ENCODE peak calls at places on chromosomes 4 and X, in five cellular contexts. G is K562, H is GM12878, B is H1, X is HepG2. M is an unnamed sample.

GRCh38 chrX:150365953-150366911 is 3.1 kb downstream of the MAMLD1 start:
- DNase-seq in H (no peak), X (no peak), G (peak; percentile 10), B (no peak), M (no peak)

GRCh38 chr4:116599859-116600258 is 485.5 kb downstream of the TRAM1L1 start:
- DNase-seq in B (peak; percentile 19), G (peak; percentile 4), X (no peak), H (no peak), M (peak; percentile 0)

GRCh38 chr4:1238676-1239000 is 10.3 kb downstream of the CTBP1 start:
- DNase-seq in X (no peak), B (no peak), H (no peak), G (no peak), M (no peak)

GRCh38 chr4:164108971-164109370 is 614.5 kb downstream of the TMA16 start:
- DNase-seq in H (no peak), X (no peak), G (no peak), B (no peak), M (no peak)

GRCh38 chr4:174005422-174005821 is 278.0 kb downstream of the FBXO8 start:
- DNase-seq in X (no peak), G (peak; percentile 3), B (no peak), H (no peak), M (no peak)

GRCh38 chrX:130075768-130076167 is 34.5 kb downstream of the ELF4 start:
- DNase-seq in X (no peak), B (no peak), G (peak; percentile 37), H (no peak), M (no peak)

GRCh38 chrX:114976321-114976720 is 41.1 kb downstream of the IL13RA2 start:
- DNase-seq in H (no peak), G (no peak), B (no peak), X (no peak), M (no peak)

GRCh38 chr4:39976945-39977488 is 694 bp downstream of the PDS5A start:
- DNase-seq in B (no peak), G (peak; percentile 62), X (no peak), H (no peak), M (no peak)

GRCh38 chr4:114595207-114595606 is 3.4 kb upstream of the UGT8 start:
- DNase-seq in G (no peak), X (no peak), H (no peak), B (no peak), M (no peak)

GRCh38 chr4:89469930-89470375 is 162.4 kb upstream of the GPRIN3 start:
- DNase-seq in X (no peak), H (peak; percentile 25), G (no peak), B (no peak), M (no peak)

GRCh38 chrX:20433376-20433775 is 166.7 kb upstream of the RPS6KA3 start:
- DNase-seq in H (no peak), X (no peak), B (no peak), G (no peak), M (no peak)

GRCh38 chr4:131499139-131499873 is 1649.8 kb upstream of the PCDH10 start:
- DNase-seq in G (no peak), H (no peak), B (no peak), X (no peak), M (no peak)
- TF ChIP-seq CHD2 in G (no peak), H (no peak), B (no peak), X (no peak), M (no peak)

DNA sequence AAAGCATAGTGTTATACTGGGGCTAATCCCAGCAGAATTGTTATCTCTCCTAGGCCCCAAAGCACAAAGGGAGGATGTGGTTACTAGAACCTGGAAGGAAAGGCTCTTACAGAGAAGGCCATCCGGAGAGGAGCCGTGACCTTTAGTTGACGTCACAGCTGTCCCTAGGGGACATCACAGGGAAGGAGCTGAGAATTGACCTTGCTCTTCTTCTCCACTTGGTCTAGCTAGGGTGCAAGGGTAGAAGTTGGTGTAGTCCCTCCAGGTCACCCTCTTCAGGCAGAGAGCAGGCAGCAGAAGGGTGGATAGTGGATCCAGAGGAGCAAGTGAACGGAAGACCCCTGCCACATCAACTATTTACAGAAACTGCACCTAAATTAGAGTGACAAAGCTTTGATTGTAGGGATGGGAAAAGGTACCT is 22.8 kb upstream of the FGF2 start:
- DNase-seq in G (peak; percentile 90), H (no peak), B (no peak), X (no peak), M (no peak)
- TF ChIP-seq HDAC2 in G (peak; percentile 37), H (no peak), B (no peak), X (no peak), M (no peak)

DNA sequence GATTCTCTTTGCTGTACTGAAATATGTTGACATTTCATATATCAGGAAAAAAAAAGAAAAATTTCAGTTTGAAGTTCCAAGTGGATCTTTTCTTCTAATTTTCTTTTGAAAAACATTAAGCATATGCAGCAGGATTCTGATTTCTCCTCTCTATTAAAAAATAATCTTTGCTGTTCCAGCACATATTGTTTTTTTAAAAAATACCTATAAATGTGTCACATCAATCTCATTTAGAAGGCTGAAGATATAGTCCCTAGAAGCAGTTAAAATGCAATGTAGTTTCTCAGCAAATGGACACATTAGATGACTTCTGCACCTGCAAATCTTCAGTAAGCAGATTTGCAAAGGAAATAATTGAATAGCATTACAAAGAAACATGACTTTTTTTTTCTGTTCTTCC is 157.8 kb upstream of the ETNPPL start:
- DNase-seq in H (no peak), X (no peak), G (no peak), B (no peak), M (no peak)
- TF ChIP-seq POLR2A in H (no peak), X (no peak), G (no peak), B (no peak), M (no peak)

GRCh38 chrX:16786791-16787735 is 797 bp downstream of the TXLNG start:
- DNase-seq in H (no peak), X (no peak), B (no peak), G (peak; percentile 62), M (no peak)
- TF ChIP-seq CHD2 in H (no peak), X (no peak), B (no peak), G (no peak), M (no peak)